ENCODE peak calls at places on chromosomes 2 and 18, in five cellular contexts. K is GM12865; R is A549; L is CD8-positive, alpha-beta T cell; Q is cardiac muscle cell. B is an unnamed sample.

GRCh38 chr2:30366199-30366691 is 80.8 kb upstream of the LCLAT1 start:
- DNase-seq in K (peak), R (no peak), L (no peak), Q (no peak), B (no peak)

GRCh38 chr18:78511666-78512065 is 468.0 kb upstream of the SALL3 start:
- DNase-seq in K (no peak), R (no peak), L (no peak), Q (no peak), B (no peak)

GRCh38 chr2:71608441-71608840 is 155.1 kb downstream of the DYSF start:
- DNase-seq in K (no peak), R (no peak), L (no peak), Q (no peak), B (no peak)

GRCh38 chr18:63320690-63321265 is 1.2 kb upstream of the BCL2 start:
- DNase-seq in K (peak), R (peak), L (no peak), Q (peak), B (no peak)

GRCh38 chr2:240628507-240629418 is 3.5 kb downstream of the GPR35 start:
- DNase-seq in K (no peak), R (no peak), L (no peak), Q (no peak), B (no peak)

GRCh38 chr2:216281316-216281715 is 91.0 kb downstream of the MARCHF4 start:
- DNase-seq in K (no peak), R (no peak), L (no peak), Q (no peak), B (no peak)

GRCh38 chr2:28624798-28625701 is 126.6 kb upstream of the PPP1CB start:
- DNase-seq in K (peak), R (no peak), L (peak), Q (peak), B (no peak)

GRCh38 chr18:21741511-21742322 is 1.1 kb downstream of the MIB1 start:
- DNase-seq in K (peak), R (peak), L (no peak), Q (no peak), B (no peak)

GRCh38 chr2:218216674-218217365 is at the start of gene ARPC2:
- DNase-seq in K (peak), R (peak), L (peak), Q (peak), B (peak)
- TF ChIP-seq CTCF in K (no peak), R (no peak), L (no peak), Q (no peak), B (no peak)

DNA sequence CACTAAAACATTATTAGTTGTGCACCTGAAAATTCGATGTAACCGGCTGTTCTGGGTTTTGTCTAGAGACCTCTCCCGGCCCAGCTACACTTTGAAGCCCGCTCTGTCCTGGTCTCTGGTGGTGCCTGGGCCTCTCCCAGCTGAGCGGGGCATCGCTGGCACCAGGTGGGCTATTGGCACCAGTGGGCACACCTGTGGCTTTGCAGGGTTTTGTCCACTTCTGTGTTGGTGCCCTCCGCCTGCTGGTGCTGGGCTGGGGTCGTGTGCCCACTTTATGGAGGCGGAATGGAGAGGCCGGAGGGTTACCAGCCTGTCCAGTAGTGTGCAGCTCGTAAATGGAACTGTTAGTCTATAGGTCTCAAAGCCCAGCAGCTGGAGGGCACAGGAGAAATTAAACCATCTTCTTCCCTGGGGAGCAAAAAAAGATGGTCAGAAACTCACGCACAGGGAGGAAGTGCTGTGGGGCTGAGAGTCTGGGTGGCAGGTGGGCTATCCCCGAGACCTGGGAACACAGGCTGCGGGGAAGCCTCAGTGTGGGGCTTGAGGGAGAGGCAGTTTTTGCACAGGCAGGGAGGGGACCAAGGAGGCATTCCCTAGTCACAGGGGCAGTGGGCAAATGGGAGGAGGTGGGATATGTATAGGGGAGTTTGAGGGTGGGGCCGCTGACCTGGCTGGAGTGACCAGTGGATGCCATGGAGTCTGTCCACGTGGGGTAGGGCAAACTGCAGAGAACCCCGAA is 30.4 kb downstream of the SH3BP4 start:
- DNase-seq in K (no peak), R (no peak), L (no peak), Q (no peak), B (no peak)
- H3K4me3 ChIP-seq in K (no peak), R (peak), L (no peak), Q (no peak), B (no peak)

DNA sequence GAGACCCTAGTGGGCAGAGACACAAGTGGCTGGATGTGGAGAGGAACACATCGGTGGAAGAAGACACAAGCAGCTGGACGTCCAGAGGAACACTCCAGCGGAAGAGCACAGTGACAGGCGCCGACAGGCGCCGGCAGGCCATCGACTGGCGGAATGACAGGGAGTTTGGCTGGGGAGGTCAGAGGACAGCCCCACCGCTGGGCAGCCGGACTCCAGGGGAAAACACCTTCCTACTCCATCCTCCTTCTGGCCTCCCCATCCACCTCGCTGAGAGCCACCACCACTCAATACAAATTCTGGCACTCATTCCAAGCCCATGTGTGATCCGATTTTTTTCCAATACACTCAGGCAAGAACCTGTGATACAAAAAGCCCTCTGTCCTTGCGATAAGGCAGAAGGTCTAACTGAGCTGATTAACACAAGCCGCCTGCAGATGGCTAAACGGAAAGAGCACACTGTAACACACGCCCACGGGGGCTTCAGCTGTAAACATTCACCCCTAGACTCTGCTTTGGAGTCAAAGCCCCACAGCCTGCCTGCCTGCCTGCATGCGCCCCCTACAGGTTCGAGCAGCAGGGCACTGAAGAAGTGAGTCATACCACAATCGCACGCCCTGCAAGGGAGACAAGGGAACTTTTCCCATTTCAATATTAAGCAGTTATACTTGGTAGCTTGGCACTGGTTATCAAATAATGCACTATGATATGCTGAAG is 50.2 kb upstream of the LRP1B start:
- DNase-seq in K (peak), R (peak), L (no peak), Q (peak), B (no peak)
- TF ChIP-seq CTCF in K (peak), R (peak), L (no peak), Q (peak), B (peak)

DNA sequence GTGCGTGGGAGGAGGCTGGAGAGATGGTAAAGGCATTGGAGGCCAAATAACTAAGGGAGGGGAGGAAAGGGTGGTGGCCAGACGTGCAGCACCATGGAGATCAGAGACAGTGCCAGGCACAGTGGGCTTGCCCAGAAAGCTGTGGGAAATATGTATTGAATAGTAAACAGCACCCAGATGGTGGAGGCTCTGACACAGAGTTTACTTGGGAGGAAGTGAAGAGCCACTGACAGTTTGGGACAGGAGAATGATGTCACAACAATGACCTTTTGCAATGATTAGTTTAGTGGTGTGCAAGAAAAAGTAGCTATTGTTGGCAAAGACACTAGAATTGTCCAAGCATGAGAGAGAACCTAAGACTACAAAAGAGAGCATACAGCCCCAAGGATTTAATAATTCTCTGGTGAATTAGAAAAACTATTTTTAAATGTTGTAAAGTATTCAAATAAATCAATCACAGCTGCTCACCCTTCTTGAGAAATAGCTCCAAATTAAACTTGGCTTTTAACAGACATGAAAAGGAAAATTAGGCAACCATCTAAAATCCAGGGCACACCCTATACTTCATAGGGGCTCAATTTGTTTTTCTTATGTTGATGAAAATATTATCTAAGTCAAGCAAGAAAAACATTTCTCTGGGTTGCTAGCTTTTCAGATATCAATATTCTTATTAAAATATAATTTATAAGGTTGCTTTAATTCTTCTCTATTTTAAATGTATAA is 458.7 kb upstream of the HNRNPA3 start:
- DNase-seq in K (no peak), R (no peak), L (no peak), Q (no peak), B (no peak)
- H3K4me3 ChIP-seq in K (no peak), R (no peak), L (no peak), Q (no peak), B (no peak)

GRCh38 chr18:2811416-2811815 is 35.4 kb upstream of the EMILIN2 start:
- DNase-seq in K (no peak), R (no peak), L (no peak), Q (no peak), B (no peak)

GRCh38 chr18:2818281-2818680 is 28.5 kb upstream of the EMILIN2 start:
- DNase-seq in K (no peak), R (no peak), L (no peak), Q (no peak), B (no peak)

DNA sequence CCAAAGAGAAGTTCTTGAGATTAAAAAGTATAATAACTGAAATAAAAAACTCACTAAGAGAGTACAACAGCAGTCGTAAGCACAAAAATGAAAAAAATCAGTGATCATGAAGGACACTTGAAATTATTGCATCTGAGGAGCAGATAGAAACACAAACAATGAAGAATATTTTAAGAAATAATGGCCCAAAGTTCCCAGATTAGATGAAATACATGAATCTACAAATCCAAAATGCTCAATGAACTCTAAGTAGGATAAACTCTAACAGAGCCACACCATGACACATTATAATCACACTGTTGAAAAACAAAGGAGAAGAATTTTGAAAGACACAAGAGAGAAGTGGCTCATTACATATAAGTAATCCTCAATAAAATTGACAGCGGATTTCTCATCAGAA is 31.9 kb upstream of the EMILIN2 start:
- DNase-seq in K (no peak), R (no peak), L (no peak), Q (no peak), B (no peak)
- TF ChIP-seq CTCF in K (no peak), R (no peak), L (no peak), Q (no peak), B (no peak)

GRCh38 chr2:234348081-234348480 is 148.8 kb downstream of the ARL4C start:
- DNase-seq in K (no peak), R (no peak), L (no peak), Q (no peak), B (no peak)
- H3K4me3 ChIP-seq in K (no peak), R (no peak), L (no peak), Q (no peak), B (no peak)